ENCODE peak calls at places on chromosomes 12 and 14, in five cellular contexts. One of them, this sample, is unnamed.

GRCh38 chr12:50314629-50315312 is 31.5 kb upstream of the LIMA1 start:
- DNase-seq in HFFc6: peak
- DNase-seq in pancreas: no peak
- DNase-seq in type B pancreatic cell: no peak
- DNase-seq in HFF-Myc: peak
- DNase-seq in this sample: no peak

GRCh38 chr12:98211914-98212695 is 303.3 kb upstream of the TMPO start:
- DNase-seq in HFF-Myc: no peak
- DNase-seq in HFFc6: no peak
- DNase-seq in pancreas: no peak
- DNase-seq in type B pancreatic cell: no peak
- DNase-seq in this sample: no peak

GRCh38 chr14:89207925-89208328 is 209.1 kb downstream of the FOXN3 start:
- DNase-seq in type B pancreatic cell: no peak
- DNase-seq in HFF-Myc: no peak
- DNase-seq in HFFc6: no peak
- DNase-seq in pancreas: no peak
- DNase-seq in this sample: no peak

GRCh38 chr12:7907009-7907408 is 29.0 kb downstream of the SLC2A3 start:
- DNase-seq in HFF-Myc: no peak
- DNase-seq in HFFc6: no peak
- DNase-seq in pancreas: peak
- DNase-seq in type B pancreatic cell: no peak
- DNase-seq in this sample: no peak

GRCh38 chr14:24064091-24064795 is 7.1 kb upstream of the CPNE6 start:
- DNase-seq in type B pancreatic cell: no peak
- DNase-seq in pancreas: no peak
- DNase-seq in HFF-Myc: no peak
- DNase-seq in HFFc6: no peak
- DNase-seq in this sample: no peak

GRCh38 chr12:106139422-106140141 is 828 bp upstream of the NUAK1 start:
- DNase-seq in HFFc6: peak
- DNase-seq in pancreas: peak
- DNase-seq in HFF-Myc: no peak
- DNase-seq in type B pancreatic cell: peak
- DNase-seq in this sample: peak

GRCh38 chr12:127393896-127394295 is 873.1 kb upstream of the TMEM132C start:
- DNase-seq in type B pancreatic cell: no peak
- DNase-seq in HFF-Myc: peak
- DNase-seq in pancreas: no peak
- DNase-seq in HFFc6: peak
- DNase-seq in this sample: no peak

GRCh38 chr14:65169351-65169750 is 67.0 kb upstream of the MAX start:
- DNase-seq in type B pancreatic cell: no peak
- DNase-seq in HFFc6: peak
- DNase-seq in HFF-Myc: peak
- DNase-seq in pancreas: no peak
- DNase-seq in this sample: no peak

GRCh38 chr12:89353188-89353822 is 1.0 kb upstream of the DUSP6 start:
- DNase-seq in type B pancreatic cell: peak
- DNase-seq in HFFc6: peak
- DNase-seq in pancreas: peak
- DNase-seq in HFF-Myc: no peak
- DNase-seq in this sample: peak

GRCh38 chr12:125356111-125356510 is 290.9 kb downstream of the AACS start:
- DNase-seq in type B pancreatic cell: no peak
- DNase-seq in HFF-Myc: no peak
- DNase-seq in HFFc6: no peak
- DNase-seq in pancreas: no peak
- DNase-seq in this sample: no peak

GRCh38 chr14:72608391-72609204 is 285.3 kb downstream of the DPF3 start:
- DNase-seq in HFFc6: peak
- DNase-seq in pancreas: no peak
- DNase-seq in HFF-Myc: peak
- DNase-seq in type B pancreatic cell: peak
- DNase-seq in this sample: no peak

GRCh38 chr14:75283162-75283883 is 4.7 kb downstream of the FOS start:
- DNase-seq in type B pancreatic cell: no peak
- DNase-seq in HFF-Myc: no peak
- DNase-seq in pancreas: peak
- DNase-seq in HFFc6: peak
- DNase-seq in this sample: no peak

GRCh38 chr12:68454855-68455254 is 122.7 kb upstream of the MDM1 start:
- DNase-seq in HFF-Myc: no peak
- DNase-seq in HFFc6: no peak
- DNase-seq in type B pancreatic cell: no peak
- DNase-seq in pancreas: no peak
- DNase-seq in this sample: no peak

GRCh38 chr12:52342781-52343490 is 21.7 kb upstream of the KRT83 start:
- DNase-seq in HFF-Myc: no peak
- DNase-seq in type B pancreatic cell: no peak
- DNase-seq in pancreas: no peak
- DNase-seq in HFFc6: no peak
- DNase-seq in this sample: no peak

GRCh38 chr12:93137656-93138612 is 208.8 kb upstream of the EEA1 start:
- DNase-seq in HFFc6: peak
- DNase-seq in type B pancreatic cell: no peak
- DNase-seq in HFF-Myc: peak
- DNase-seq in pancreas: no peak
- DNase-seq in this sample: no peak

GRCh38 chr12:17609152-17609551 is 480.8 kb downstream of the RERGL start:
- DNase-seq in HFF-Myc: no peak
- DNase-seq in HFFc6: no peak
- DNase-seq in pancreas: no peak
- DNase-seq in type B pancreatic cell: no peak
- DNase-seq in this sample: no peak

GRCh38 chr12:3135522-3136461 is 58.6 kb downstream of the TSPAN9 start:
- DNase-seq in HFFc6: peak
- DNase-seq in pancreas: peak
- DNase-seq in HFF-Myc: peak
- DNase-seq in type B pancreatic cell: no peak
- DNase-seq in this sample: no peak

GRCh38 chr12:76201758-76202157 is 117.3 kb upstream of the NAP1L1 start:
- DNase-seq in HFFc6: peak
- DNase-seq in type B pancreatic cell: no peak
- DNase-seq in HFF-Myc: no peak
- DNase-seq in pancreas: no peak
- DNase-seq in this sample: no peak

GRCh38 chr14:39426605-39427004 is 5.6 kb downstream of the FBXO33 start:
- DNase-seq in HFFc6: peak
- DNase-seq in pancreas: no peak
- DNase-seq in HFF-Myc: peak
- DNase-seq in type B pancreatic cell: no peak
- DNase-seq in this sample: no peak

GRCh38 chr14:23319746-23320583 is 1.3 kb upstream of the PABPN1 start:
- DNase-seq in HFF-Myc: no peak
- DNase-seq in HFFc6: no peak
- DNase-seq in type B pancreatic cell: no peak
- DNase-seq in pancreas: peak
- DNase-seq in this sample: no peak

GRCh38 chr14:55104051-55104954 is 24.7 kb upstream of the LGALS3 start:
- DNase-seq in HFF-Myc: no peak
- DNase-seq in type B pancreatic cell: no peak
- DNase-seq in HFFc6: no peak
- DNase-seq in pancreas: no peak
- DNase-seq in this sample: no peak

GRCh38 chr12:87660987-87661769 is 368.0 kb downstream of the C12orf50 start:
- DNase-seq in pancreas: peak
- DNase-seq in HFFc6: no peak
- DNase-seq in type B pancreatic cell: no peak
- DNase-seq in HFF-Myc: no peak
- DNase-seq in this sample: no peak

GRCh38 chr14:99258884-99259283 is 13.1 kb downstream of the BCL11B start:
- DNase-seq in HFF-Myc: no peak
- DNase-seq in pancreas: no peak
- DNase-seq in HFFc6: no peak
- DNase-seq in type B pancreatic cell: no peak
- DNase-seq in this sample: no peak

GRCh38 chr12:47079894-47080724 is at the start of gene AMIGO2:
- DNase-seq in pancreas: peak
- DNase-seq in type B pancreatic cell: peak
- DNase-seq in HFF-Myc: no peak
- DNase-seq in HFFc6: peak
- DNase-seq in this sample: peak

GRCh38 chr14:38210587-38211257 is 3.0 kb downstream of the SSTR1 start:
- DNase-seq in pancreas: no peak
- DNase-seq in type B pancreatic cell: no peak
- DNase-seq in HFF-Myc: no peak
- DNase-seq in HFFc6: peak
- DNase-seq in this sample: no peak
- TF ChIP-seq CTCF in pancreas: no peak
- TF ChIP-seq CTCF in type B pancreatic cell: no peak
- TF ChIP-seq CTCF in HFF-Myc: peak
- TF ChIP-seq CTCF in HFFc6: peak
- TF ChIP-seq CTCF in this sample: no peak

GRCh38 chr14:66398437-66398836 is 87.7 kb upstream of the CCDC196 start:
- DNase-seq in HFFc6: no peak
- DNase-seq in HFF-Myc: no peak
- DNase-seq in pancreas: no peak
- DNase-seq in type B pancreatic cell: no peak
- DNase-seq in this sample: no peak

GRCh38 chr14:66396165-66396564 is 90.0 kb upstream of the CCDC196 start:
- DNase-seq in HFFc6: no peak
- DNase-seq in type B pancreatic cell: no peak
- DNase-seq in pancreas: no peak
- DNase-seq in HFF-Myc: no peak
- DNase-seq in this sample: no peak

GRCh38 chr14:66395300-66395699 is 90.9 kb upstream of the CCDC196 start:
- DNase-seq in HFFc6: no peak
- DNase-seq in type B pancreatic cell: no peak
- DNase-seq in pancreas: no peak
- DNase-seq in HFF-Myc: no peak
- DNase-seq in this sample: no peak
- TF ChIP-seq CTCF in HFFc6: no peak
- TF ChIP-seq CTCF in type B pancreatic cell: no peak
- TF ChIP-seq CTCF in pancreas: no peak
- TF ChIP-seq CTCF in HFF-Myc: no peak
- TF ChIP-seq CTCF in this sample: no peak

DNA sequence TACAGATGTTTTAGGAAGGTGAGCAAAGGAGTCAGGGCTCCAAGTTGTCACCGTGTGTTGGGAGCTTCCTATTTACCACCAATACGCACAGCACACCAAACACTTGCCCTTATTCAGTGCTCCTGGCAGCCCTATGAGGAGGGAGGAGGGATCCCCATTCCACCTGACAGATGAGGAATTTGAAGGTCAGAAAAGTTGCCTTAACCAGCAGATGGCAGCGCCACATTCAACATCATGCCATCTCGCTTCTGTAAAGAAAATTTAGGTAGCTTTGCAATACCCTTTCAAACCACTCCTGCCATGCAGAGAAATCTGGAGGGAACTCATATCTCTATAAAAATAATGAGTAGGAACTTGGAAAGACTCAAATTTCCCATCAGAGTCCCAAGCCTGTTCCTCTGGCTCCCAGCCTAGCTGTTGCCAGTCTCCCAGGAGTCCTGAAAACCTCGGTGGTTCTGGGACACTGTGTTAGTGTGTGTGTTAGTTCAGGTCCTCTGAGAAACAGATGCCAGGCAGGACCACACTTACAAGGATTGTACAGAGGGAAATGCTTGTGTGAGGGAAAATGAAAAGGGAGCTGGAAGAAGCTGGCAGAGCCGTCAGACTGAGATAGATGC is 410.5 kb downstream of the MED13L start:
- DNase-seq in HFF-Myc: no peak
- DNase-seq in pancreas: no peak
- DNase-seq in type B pancreatic cell: no peak
- DNase-seq in HFFc6: no peak
- DNase-seq in this sample: no peak
- TF ChIP-seq CTCF in HFF-Myc: peak
- TF ChIP-seq CTCF in pancreas: no peak
- TF ChIP-seq CTCF in type B pancreatic cell: peak
- TF ChIP-seq CTCF in HFFc6: peak
- TF ChIP-seq CTCF in this sample: no peak

DNA sequence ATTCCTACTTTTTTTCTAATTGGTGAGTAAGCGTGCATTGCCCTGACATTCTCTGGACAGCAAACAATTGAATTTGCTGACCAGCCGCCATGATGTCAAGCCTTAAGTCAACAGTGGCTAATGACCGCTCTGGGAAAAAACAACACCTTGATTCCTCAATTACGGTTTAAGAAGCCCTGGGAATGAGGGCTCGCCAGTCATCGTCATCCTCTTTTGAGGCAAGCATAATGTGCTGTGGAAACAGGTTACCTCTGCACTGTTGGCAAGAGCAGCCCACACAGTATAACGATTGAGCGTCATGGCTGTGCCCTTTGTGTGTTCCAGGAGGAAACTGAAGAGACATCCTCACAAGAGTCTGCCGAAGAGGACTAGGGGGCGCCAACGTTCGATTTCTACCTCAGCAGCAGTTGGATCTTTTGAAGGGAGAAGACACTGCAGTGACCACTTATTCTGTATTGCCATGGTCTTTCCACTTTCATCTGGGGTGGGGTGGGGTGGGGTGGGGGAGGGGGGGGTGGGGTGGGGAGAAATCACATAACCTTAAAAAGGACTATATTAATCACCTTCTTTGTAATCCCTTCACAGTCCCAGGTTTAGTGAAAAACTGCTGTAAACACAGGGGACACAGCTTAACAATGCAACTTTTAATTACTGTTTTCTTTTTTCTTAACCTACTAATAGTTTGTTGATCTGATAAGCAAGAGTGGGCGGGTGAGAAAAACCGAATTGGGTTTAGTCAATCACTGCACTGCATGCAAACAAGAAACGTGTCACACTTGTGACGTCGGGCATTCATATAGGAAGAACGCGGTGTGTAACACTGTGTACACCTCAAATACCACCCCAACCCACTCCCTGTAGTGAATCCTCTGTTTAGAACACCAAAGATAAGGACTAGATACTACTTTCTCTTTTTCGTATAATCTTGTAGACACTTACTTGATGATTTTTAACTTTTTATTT is 138.9 kb downstream of the HMGA2 start:
- DNase-seq in HFF-Myc: no peak
- DNase-seq in type B pancreatic cell: no peak
- DNase-seq in HFFc6: no peak
- DNase-seq in pancreas: no peak
- DNase-seq in this sample: no peak
- TF ChIP-seq CTCF in HFF-Myc: peak
- TF ChIP-seq CTCF in type B pancreatic cell: peak
- TF ChIP-seq CTCF in HFFc6: peak
- TF ChIP-seq CTCF in pancreas: no peak
- TF ChIP-seq CTCF in this sample: no peak

GRCh38 chr12:14113031-14113430 is 131.6 kb upstream of the GRIN2B start:
- DNase-seq in pancreas: no peak
- DNase-seq in HFFc6: no peak
- DNase-seq in HFF-Myc: no peak
- DNase-seq in type B pancreatic cell: no peak
- DNase-seq in this sample: no peak

GRCh38 chr12:14108702-14109101 is 127.3 kb upstream of the GRIN2B start:
- DNase-seq in HFF-Myc: no peak
- DNase-seq in HFFc6: no peak
- DNase-seq in pancreas: no peak
- DNase-seq in type B pancreatic cell: no peak
- DNase-seq in this sample: no peak

GRCh38 chr12:14111230-14111865 is 129.9 kb upstream of the GRIN2B start:
- DNase-seq in pancreas: no peak
- DNase-seq in HFF-Myc: no peak
- DNase-seq in HFFc6: no peak
- DNase-seq in type B pancreatic cell: no peak
- DNase-seq in this sample: peak
- TF ChIP-seq CTCF in pancreas: no peak
- TF ChIP-seq CTCF in HFF-Myc: no peak
- TF ChIP-seq CTCF in HFFc6: no peak
- TF ChIP-seq CTCF in type B pancreatic cell: peak
- TF ChIP-seq CTCF in this sample: no peak